ENCODE peak calls at places on chromosomes 16 and 17, in nine cellular contexts. W is BE2C; M is BJ; G is esophagus squamous epithelium; D is CD8-positive, alpha-beta memory T cell; S is Caco-2; Q is ovary; B is psoas muscle; U is prostate gland. A is an unnamed sample.

GRCh38 chr16:14131774-14132695 is 60.9 kb downstream of the MRTFB start:
- DNase-seq in Q (no peak), S (no peak), M (no peak), W (no peak), B (no peak), U (no peak), G (no peak), D (no peak), A (no peak)

GRCh38 chr17:247767-248166 is 66.3 kb upstream of the DOC2B start:
- DNase-seq in B (peak; percentile 39), M (no peak), S (peak; percentile 28), U (no peak), G (no peak), D (peak; percentile 29), Q (peak; percentile 26), W (no peak), A (no peak)

GRCh38 chr16:89052824-89053724 is 40.6 kb upstream of the ACSF3 start:
- DNase-seq in U (peak; percentile 79), B (no peak), M (no peak), W (no peak), Q (no peak), D (no peak), S (peak; percentile 88), G (no peak), A (no peak)

GRCh38 chr17:882827-883585 is 96.6 kb downstream of the NXN start:
- DNase-seq in M (no peak), S (no peak), B (peak; percentile 86), U (peak; percentile 56), G (no peak), D (no peak), W (no peak), Q (peak; percentile 84), A (no peak)

GRCh38 chr16:57826040-57826434 is 23.7 kb upstream of the KIFC3 start:
- DNase-seq in S (no peak), G (no peak), M (no peak), D (no peak), U (no peak), W (no peak), Q (no peak), B (no peak), A (no peak)

GRCh38 chr16:9225527-9226316 is 134.3 kb downstream of the HAPSTR1 start:
- DNase-seq in S (no peak), M (no peak), B (no peak), G (no peak), Q (no peak), W (no peak), D (no peak), U (no peak), A (peak; percentile 44)

GRCh38 chr16:24540575-24541240 is 1.3 kb downstream of the RBBP6 start:
- DNase-seq in D (no peak), M (no peak), G (no peak), Q (no peak), W (no peak), U (peak; percentile 20), B (no peak), S (no peak), A (no peak)

GRCh38 chr17:8162232-8162996 is at the start of gene VAMP2:
- DNase-seq in M (no peak), W (peak; percentile 76), Q (peak; percentile 93), D (peak; percentile 90), U (peak; percentile 69), S (no peak), G (no peak), B (peak; percentile 93), A (peak; percentile 83)

GRCh38 chr17:26792486-26792885 is 501.4 kb upstream of the WSB1 start:
- DNase-seq in S (no peak), B (no peak), U (no peak), Q (no peak), D (no peak), G (no peak), W (no peak), M (peak; percentile 16), A (no peak)

GRCh38 chr17:78132086-78132676 is 1.6 kb downstream of the TMC8 start:
- DNase-seq in U (peak; percentile 49), S (peak; percentile 62), G (peak; percentile 50), Q (no peak), W (no peak), M (no peak), B (peak; percentile 63), D (peak; percentile 90), A (peak; percentile 87)

GRCh38 chr17:9598661-9599060 is 22.2 kb downstream of the CFAP52 start:
- DNase-seq in S (no peak), Q (no peak), D (no peak), B (no peak), W (no peak), U (no peak), M (no peak), G (no peak), A (no peak)

GRCh38 chr16:15415411-15416070 is 18.8 kb upstream of the BMERB1 start:
- DNase-seq in B (no peak), W (no peak), D (no peak), G (no peak), Q (no peak), U (no peak), S (no peak), M (peak; percentile 14), A (no peak)

GRCh38 chr17:80008848-80009247 is 26.8 kb downstream of the TBC1D16 start:
- DNase-seq in B (peak; percentile 44), G (no peak), W (no peak), D (no peak), U (no peak), M (no peak), S (no peak), Q (no peak), A (no peak)

GRCh38 chr17:80010283-80010858 is 25.3 kb downstream of the TBC1D16 start:
- DNase-seq in U (no peak), D (no peak), W (no peak), S (no peak), B (no peak), G (no peak), M (no peak), Q (no peak), A (peak; percentile 57)

GRCh38 chr17:80007939-80008338 is 27.7 kb downstream of the TBC1D16 start:
- DNase-seq in B (peak; percentile 46), W (no peak), G (no peak), D (no peak), Q (no peak), U (no peak), S (no peak), M (no peak), A (no peak)

GRCh38 chr17:80008383-80008840 is 27.3 kb downstream of the TBC1D16 start:
- DNase-seq in M (no peak), U (peak; percentile 86), W (peak; percentile 87), D (peak; percentile 75), Q (peak; percentile 87), S (peak; percentile 81), B (peak; percentile 89), G (no peak), A (peak; percentile 98)

GRCh38 chr17:80009391-80010282 is 26.0 kb downstream of the TBC1D16 start:
- DNase-seq in W (no peak), D (no peak), G (no peak), B (peak; percentile 50), S (no peak), M (no peak), U (no peak), Q (no peak), A (no peak)
- H3K27me3 ChIP-seq in W (no peaks in the 10 kb centered on the region), D (no peaks in the 10 kb centered on the region), G (no peaks in the 10 kb centered on the region), B (peaks cover 3% of the 10 kb centered on the region), S (no peaks in the 10 kb centered on the region), M (no peaks in the 10 kb centered on the region), U (no peaks in the 10 kb centered on the region), Q (no peaks in the 10 kb centered on the region), A (no peaks in the 10 kb centered on the region)

DNA sequence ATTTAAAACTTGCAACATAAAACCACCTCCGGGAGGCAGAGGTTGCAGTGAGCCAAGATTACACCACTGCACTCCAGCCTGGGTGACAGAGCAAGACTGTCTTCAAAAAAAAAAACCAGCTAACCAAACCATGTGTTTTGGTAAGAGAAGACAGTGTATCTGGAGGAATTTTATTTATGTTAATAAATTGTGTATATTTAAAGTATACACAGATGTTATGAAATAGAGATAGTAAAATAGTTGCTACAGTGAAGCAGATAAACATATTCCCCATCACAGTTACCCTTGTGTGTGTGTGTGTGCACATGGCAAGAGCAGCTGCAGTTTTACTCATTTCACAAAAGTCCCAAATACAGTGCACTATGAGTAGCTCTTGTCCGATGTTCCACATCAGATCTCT is 54.8 kb upstream of the CRISPLD2 start:
- DNase-seq in S (no peak), M (no peak), W (no peak), G (no peak), D (no peak), U (no peak), Q (no peak), B (no peak), A (no peak)
- H3K36me3 ChIP-seq in S (peaks cover 13% of the 10 kb centered on the region), M (peaks cover 15% of the 10 kb centered on the region), W (peaks cover 92% of the 10 kb centered on the region), G (peaks cover 7% of the 10 kb centered on the region), D (peaks cover 45% of the 10 kb centered on the region), U (peaks cover 15% of the 10 kb centered on the region), Q (no peaks in the 10 kb centered on the region), B (peaks cover 85% of the 10 kb centered on the region), A (peaks cover 49% of the 10 kb centered on the region)

DNA sequence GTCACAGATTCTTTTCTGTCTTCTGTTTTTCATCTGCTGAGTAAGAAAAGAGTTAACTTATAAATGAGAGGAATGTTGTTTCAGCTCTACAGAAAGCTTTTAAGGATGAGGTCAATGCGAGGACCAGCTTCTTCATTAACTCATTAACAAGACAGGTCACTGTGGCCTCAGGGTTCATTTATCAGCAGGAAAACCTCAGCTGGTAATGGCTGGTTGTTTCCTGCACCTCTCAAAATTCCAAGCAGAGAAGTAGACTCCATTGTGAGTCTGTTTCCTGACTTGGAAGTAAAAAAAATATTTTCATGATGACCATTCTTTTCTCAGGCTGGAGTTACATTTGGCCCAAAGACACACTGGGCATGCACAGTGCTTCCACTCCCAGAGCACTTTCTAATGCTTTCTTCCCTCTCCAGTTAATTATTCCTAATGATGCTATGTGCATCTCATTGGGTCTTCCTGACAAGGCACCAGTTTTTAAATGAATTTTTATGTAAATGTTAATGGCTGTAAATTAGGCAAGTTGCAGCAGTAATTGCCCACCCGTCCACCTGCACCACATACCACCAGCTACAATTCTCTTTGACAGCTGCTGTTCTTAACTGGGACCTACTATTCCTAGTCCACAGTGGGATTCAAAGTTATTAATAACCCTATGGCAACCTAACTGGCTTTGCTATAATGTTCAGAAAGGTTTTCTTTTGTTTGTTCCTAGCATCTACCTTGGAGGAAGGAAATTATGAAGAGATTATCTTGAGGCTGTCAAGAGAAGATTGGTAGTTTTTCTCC is 89.5 kb upstream of the BCAR1 start:
- DNase-seq in U (no peak), G (no peak), S (no peak), M (peak; percentile 67), B (no peak), Q (no peak), W (no peak), D (no peak), A (no peak)
- H3K27me3 ChIP-seq in U (no peaks in the 10 kb centered on the region), G (no peaks in the 10 kb centered on the region), S (no peaks in the 10 kb centered on the region), M (no peaks in the 10 kb centered on the region), B (no peaks in the 10 kb centered on the region), Q (no peaks in the 10 kb centered on the region), W (no peaks in the 10 kb centered on the region), D (no peaks in the 10 kb centered on the region), A (no peaks in the 10 kb centered on the region)

DNA sequence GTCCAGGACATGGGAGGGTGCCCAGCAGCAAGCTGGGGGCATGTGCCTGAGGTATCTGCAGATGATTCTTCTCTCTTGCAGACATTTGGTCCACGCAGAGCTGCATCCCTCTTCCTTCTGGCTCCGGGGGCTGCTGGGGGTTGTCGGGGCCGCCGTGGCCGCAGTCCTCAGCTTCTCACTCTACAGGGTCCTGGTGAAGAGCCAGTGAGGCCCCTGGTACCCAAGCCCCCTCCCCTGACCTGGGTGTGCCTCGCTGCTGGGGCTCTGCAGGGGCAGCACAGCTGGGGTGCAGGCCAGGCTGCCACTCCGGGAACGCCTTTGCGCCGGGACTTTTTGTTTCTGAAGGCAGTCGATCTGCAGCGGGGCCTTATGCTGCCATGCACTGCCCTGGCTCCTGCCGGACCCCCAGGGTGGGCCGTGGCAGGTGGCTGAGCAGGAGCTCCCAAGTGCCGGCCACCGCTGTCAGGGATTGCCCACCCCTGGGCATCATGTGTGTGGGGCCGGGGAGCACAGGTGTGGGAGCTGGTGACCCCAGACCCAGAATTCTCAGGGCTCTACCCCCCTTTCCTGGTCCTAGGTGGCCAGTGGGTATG is 2.0 kb upstream of the RHBDL1 start:
- DNase-seq in M (no peak), S (no peak), D (no peak), B (no peak), Q (no peak), W (no peak), G (no peak), U (no peak), A (no peak)
- H3K36me3 ChIP-seq in M (peaks cover 41% of the 10 kb centered on the region), S (peaks cover 5% of the 10 kb centered on the region), D (peaks cover 4% of the 10 kb centered on the region), B (peaks cover 46% of the 10 kb centered on the region), Q (no peaks in the 10 kb centered on the region), W (peaks cover 54% of the 10 kb centered on the region), G (peaks cover 35% of the 10 kb centered on the region), U (peaks cover 37% of the 10 kb centered on the region), A (peaks cover 17% of the 10 kb centered on the region)

A was measured in H7.